ENCODE peak calls at places on chromosome 14, in seven cellular contexts. O is IMR-90, C is H1, X is K562, S is HCT116, J is A549, W is SK-N-SH. Z is an unnamed sample.

GRCh38 chr14:26995301-26995700 is 397.5 kb upstream of the NOVA1 start:
- DNase-seq in O (no peak), C (no peak), X (no peak), S (no peak), J (no peak), W (no peak), Z (no peak)

GRCh38 chr14:79699206-79699605 is 512.1 kb downstream of the DIO2 start:
- DNase-seq in O (no peak), C (no peak), X (no peak), S (no peak), J (no peak), W (no peak), Z (no peak)

GRCh38 chr14:30223385-30223785 is 295.7 kb upstream of the PRKD1 start:
- DNase-seq in O (peak), C (no peak), X (no peak), S (peak), J (peak), W (no peak), Z (peak)

GRCh38 chr14:54738009-54738408 is 164.6 kb downstream of the GCH1 start:
- DNase-seq in O (no peak), C (no peak), X (no peak), S (no peak), J (no peak), W (no peak), Z (no peak)

GRCh38 chr14:75711134-75711795 is 50.2 kb downstream of the TTLL5 start:
- DNase-seq in O (peak), C (no peak), X (peak), S (peak), J (peak), W (peak), Z (peak)

GRCh38 chr14:92579244-92579643 is 65.7 kb downstream of the RIN3 start:
- DNase-seq in O (peak), C (no peak), X (no peak), S (no peak), J (no peak), W (no peak), Z (no peak)

GRCh38 chr14:91388551-91388975 is 29.1 kb downstream of the CCDC88C start:
- DNase-seq in O (peak), C (no peak), X (no peak), S (no peak), J (no peak), W (no peak), Z (no peak)

GRCh38 chr14:37641117-37641516 is 45.7 kb downstream of the TTC6 start:
- DNase-seq in O (no peak), C (no peak), X (no peak), S (no peak), J (no peak), W (no peak), Z (no peak)

GRCh38 chr14:28867571-28867970 is 101.0 kb downstream of the FOXG1 start:
- DNase-seq in O (no peak), C (no peak), X (no peak), S (no peak), J (no peak), W (no peak), Z (no peak)

GRCh38 chr14:58659846-58660245 is 22.1 kb downstream of the DACT1 start:
- DNase-seq in O (no peak), C (no peak), X (no peak), S (no peak), J (no peak), W (no peak), Z (no peak)

GRCh38 chr14:43438056-43438455 is 1069.0 kb downstream of the FSCB start:
- DNase-seq in O (no peak), C (no peak), X (no peak), S (no peak), J (no peak), W (no peak), Z (no peak)

GRCh38 chr14:81516941-81517797 is 16.5 kb downstream of the SEL1L start:
- DNase-seq in O (peak), C (no peak), X (no peak), S (no peak), J (peak), W (no peak), Z (peak)

GRCh38 chr14:54493293-54493692 is 4.5 kb upstream of the GMFB start:
- DNase-seq in O (no peak), C (peak), X (no peak), S (no peak), J (no peak), W (peak), Z (no peak)

GRCh38 chr14:54568821-54569591 is 2.1 kb downstream of the SAMD4A start:
- DNase-seq in O (peak), C (no peak), X (no peak), S (no peak), J (no peak), W (no peak), Z (peak)

GRCh38 chr14:73472182-73473114 is 14.1 kb upstream of the NUMB start:
- DNase-seq in O (peak), C (no peak), X (peak), S (peak), J (peak), W (peak), Z (peak)

GRCh38 chr14:105060751-105061427 is 4.3 kb downstream of the GPR132 start:
- DNase-seq in O (no peak), C (no peak), X (no peak), S (no peak), J (no peak), W (peak), Z (no peak)

GRCh38 chr14:103713304-103714062 is 1.8 kb downstream of the XRCC3 start:
- DNase-seq in O (no peak), C (no peak), X (peak), S (no peak), J (no peak), W (no peak), Z (no peak)

GRCh38 chr14:85519661-85520305 is 10.2 kb upstream of the FLRT2 start:
- DNase-seq in O (no peak), C (no peak), X (no peak), S (no peak), J (no peak), W (no peak), Z (peak)

GRCh38 chr14:96136361-96136760 is 68.3 kb upstream of the BDKRB2 start:
- DNase-seq in O (peak), C (no peak), X (no peak), S (no peak), J (no peak), W (no peak), Z (no peak)

GRCh38 chr14:80428171-80428570 is 216.9 kb upstream of the DIO2 start:
- DNase-seq in O (peak), C (no peak), X (no peak), S (no peak), J (no peak), W (no peak), Z (no peak)

GRCh38 chr14:37994846-37995372 is 212.8 kb upstream of the SSTR1 start:
- DNase-seq in O (no peak), C (peak), X (no peak), S (no peak), J (no peak), W (no peak), Z (no peak)

GRCh38 chr14:81298911-81299310 is 78.2 kb upstream of the GTF2A1 start:
- DNase-seq in O (no peak), C (no peak), X (no peak), S (no peak), J (no peak), W (no peak), Z (no peak)

GRCh38 chr14:60618200-60618599 is 31.1 kb downstream of the SIX1 start:
- DNase-seq in O (no peak), C (no peak), X (no peak), S (no peak), J (no peak), W (no peak), Z (peak)

GRCh38 chr14:64878775-64879634 is 702 bp downstream of the SPTB start:
- DNase-seq in O (no peak), C (no peak), X (peak), S (no peak), J (peak), W (peak), Z (no peak)

GRCh38 chr14:20757963-20758362 is 10.2 kb upstream of the EDDM3B start:
- DNase-seq in O (no peak), C (no peak), X (peak), S (no peak), J (no peak), W (no peak), Z (no peak)

GRCh38 chr14:54658836-54659235 is 91.9 kb downstream of the SAMD4A start:
- DNase-seq in O (no peak), C (no peak), X (no peak), S (no peak), J (no peak), W (no peak), Z (no peak)

GRCh38 chr14:91342243-91342760 is 75.3 kb downstream of the CCDC88C start:
- DNase-seq in O (no peak), C (no peak), X (no peak), S (no peak), J (no peak), W (no peak), Z (no peak)

GRCh38 chr14:28744126-28744525 is 22.5 kb upstream of the FOXG1 start:
- DNase-seq in O (no peak), C (no peak), X (no peak), S (no peak), J (no peak), W (no peak), Z (no peak)

GRCh38 chr14:54177861-54178591 is 218.8 kb upstream of the CDKN3 start:
- DNase-seq in O (peak), C (no peak), X (no peak), S (no peak), J (no peak), W (no peak), Z (no peak)

GRCh38 chr14:64620910-64621309 is 71.1 kb downstream of the PPP1R36 start:
- DNase-seq in O (no peak), C (no peak), X (no peak), S (no peak), J (no peak), W (no peak), Z (no peak)

GRCh38 chr14:66104486-66104885 is 381.7 kb upstream of the CCDC196 start:
- DNase-seq in O (no peak), C (no peak), X (no peak), S (no peak), J (no peak), W (no peak), Z (no peak)

DNA sequence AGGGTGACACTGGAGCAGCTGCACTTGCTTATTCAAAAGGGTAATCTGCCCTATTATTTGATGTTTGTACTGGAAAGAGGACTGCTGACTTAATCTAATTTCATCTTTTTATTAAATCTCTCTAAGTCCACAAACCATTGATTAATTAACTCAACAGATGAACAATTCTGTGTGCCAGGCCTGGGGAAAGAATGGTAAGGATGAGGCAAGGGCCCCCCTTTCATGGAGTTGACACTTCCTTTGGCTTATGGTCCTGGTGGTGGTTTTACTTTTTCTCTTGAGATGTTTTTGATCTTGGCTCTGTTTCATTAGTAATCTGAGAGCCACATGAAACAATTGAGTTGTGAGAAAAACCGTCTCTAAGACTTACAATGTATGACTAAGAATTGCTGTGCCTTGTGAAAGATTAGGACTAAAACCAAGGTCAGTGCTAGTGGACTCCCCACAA is 52.7 kb upstream of the EVL start:
- DNase-seq in O (peak), C (no peak), X (no peak), S (no peak), J (no peak), W (no peak), Z (no peak)
- TF ChIP-seq RAD21 in O (no peak), C (no peak), X (no peak), S (no peak), J (no peak), W (no peak), Z (no peak)

DNA sequence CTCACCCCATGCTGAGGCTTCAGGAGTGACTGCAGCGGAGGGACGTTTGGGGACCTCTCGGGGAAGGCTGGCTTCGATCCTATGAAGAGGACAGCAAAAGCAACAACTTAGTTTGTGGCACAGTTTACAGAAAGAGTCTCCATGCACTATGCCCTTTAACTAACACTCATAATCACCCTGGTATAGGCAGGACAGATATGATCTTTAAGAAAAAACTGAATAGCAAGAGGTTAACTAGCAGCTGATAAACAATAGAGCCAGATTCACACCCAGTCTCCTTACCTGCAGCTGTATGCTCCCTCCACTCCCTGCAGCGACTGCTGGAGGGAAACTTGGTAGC is 27.4 kb downstream of the TMEM63C start:
- DNase-seq in O (no peak), C (no peak), X (no peak), S (no peak), J (no peak), W (no peak), Z (no peak)
- TF ChIP-seq RAD21 in O (no peak), C (no peak), X (no peak), S (no peak), J (no peak), W (no peak), Z (no peak)

GRCh38 chr14:101604228-101604934 is 43.1 kb downstream of the DIO3 start:
- DNase-seq in O (no peak), C (no peak), X (no peak), S (no peak), J (no peak), W (no peak), Z (no peak)

GRCh38 chr14:101601603-101602465 is 40.5 kb downstream of the DIO3 start:
- DNase-seq in O (no peak), C (no peak), X (no peak), S (no peak), J (no peak), W (no peak), Z (no peak)

GRCh38 chr14:101603096-101603495 is 41.8 kb downstream of the DIO3 start:
- DNase-seq in O (no peak), C (no peak), X (no peak), S (no peak), J (no peak), W (no peak), Z (no peak)

GRCh38 chr14:101602466-101602840 is 41.2 kb downstream of the DIO3 start:
- DNase-seq in O (no peak), C (no peak), X (no peak), S (no peak), J (no peak), W (no peak), Z (no peak)

DNA sequence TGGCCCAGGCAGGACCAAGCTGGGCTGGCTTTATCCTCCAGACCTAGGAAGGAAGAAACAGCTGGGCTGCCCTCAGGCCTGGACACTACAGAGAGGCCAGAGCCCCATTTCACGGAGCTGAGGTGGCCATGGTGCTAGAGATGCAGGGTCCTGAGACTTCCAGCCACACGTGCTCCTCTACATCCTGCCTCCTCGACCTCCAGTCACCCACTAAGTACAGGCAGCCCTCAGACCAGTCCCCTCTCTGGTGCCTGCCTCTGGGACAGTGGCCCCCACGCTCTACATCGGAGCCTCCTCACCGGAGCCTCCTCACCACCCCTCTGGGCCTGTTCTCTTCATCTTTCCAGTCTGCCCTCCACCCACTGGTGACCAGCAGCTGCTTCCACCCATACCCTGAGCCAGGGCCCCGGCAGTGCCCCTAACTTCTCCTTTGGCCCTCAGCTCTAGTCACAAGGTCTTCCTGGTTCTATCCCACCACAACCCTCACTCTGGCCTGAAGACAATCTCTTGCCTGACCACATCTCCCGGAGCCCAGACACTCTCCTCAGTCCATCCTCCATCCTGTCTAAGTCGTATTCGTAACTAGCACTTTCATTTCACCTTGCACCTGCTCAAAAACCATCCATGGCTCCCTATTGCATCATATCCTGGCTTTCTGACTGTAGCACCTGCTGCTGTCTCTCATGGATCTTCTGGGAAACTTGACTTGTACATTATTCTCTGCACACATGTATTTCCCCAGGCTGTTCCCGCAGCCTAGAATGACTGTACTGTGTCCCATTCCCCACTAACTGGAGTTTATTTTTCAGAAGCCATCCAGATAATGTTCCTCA is 43.9 kb downstream of the DIO3 start:
- DNase-seq in O (no peak), C (no peak), X (no peak), S (no peak), J (no peak), W (no peak), Z (no peak)
- TF ChIP-seq RAD21 in O (no peak), C (no peak), X (no peak), S (no peak), J (no peak), W (no peak), Z (no peak)

GRCh38 chr14:52271538-52271937 is 4.0 kb downstream of the PTGDR start:
- DNase-seq in O (no peak), C (no peak), X (no peak), S (no peak), J (no peak), W (no peak), Z (no peak)

GRCh38 chr14:52268191-52269061 is 928 bp downstream of the PTGDR start:
- DNase-seq in O (peak), C (no peak), X (no peak), S (no peak), J (no peak), W (peak), Z (no peak)

GRCh38 chr14:52269100-52269499 is 1.6 kb downstream of the PTGDR start:
- DNase-seq in O (no peak), C (no peak), X (no peak), S (no peak), J (no peak), W (no peak), Z (no peak)

GRCh38 chr14:52275372-52275771 is 7.9 kb downstream of the PTGDR start:
- DNase-seq in O (no peak), C (no peak), X (no peak), S (no peak), J (no peak), W (no peak), Z (no peak)

GRCh38 chr14:52272375-52272774 is 4.9 kb downstream of the PTGDR start:
- DNase-seq in O (peak), C (no peak), X (peak), S (peak), J (peak), W (no peak), Z (no peak)
- TF ChIP-seq RAD21 in O (peak), C (peak), X (no peak), S (peak), J (peak), W (peak), Z (no peak)

DNA sequence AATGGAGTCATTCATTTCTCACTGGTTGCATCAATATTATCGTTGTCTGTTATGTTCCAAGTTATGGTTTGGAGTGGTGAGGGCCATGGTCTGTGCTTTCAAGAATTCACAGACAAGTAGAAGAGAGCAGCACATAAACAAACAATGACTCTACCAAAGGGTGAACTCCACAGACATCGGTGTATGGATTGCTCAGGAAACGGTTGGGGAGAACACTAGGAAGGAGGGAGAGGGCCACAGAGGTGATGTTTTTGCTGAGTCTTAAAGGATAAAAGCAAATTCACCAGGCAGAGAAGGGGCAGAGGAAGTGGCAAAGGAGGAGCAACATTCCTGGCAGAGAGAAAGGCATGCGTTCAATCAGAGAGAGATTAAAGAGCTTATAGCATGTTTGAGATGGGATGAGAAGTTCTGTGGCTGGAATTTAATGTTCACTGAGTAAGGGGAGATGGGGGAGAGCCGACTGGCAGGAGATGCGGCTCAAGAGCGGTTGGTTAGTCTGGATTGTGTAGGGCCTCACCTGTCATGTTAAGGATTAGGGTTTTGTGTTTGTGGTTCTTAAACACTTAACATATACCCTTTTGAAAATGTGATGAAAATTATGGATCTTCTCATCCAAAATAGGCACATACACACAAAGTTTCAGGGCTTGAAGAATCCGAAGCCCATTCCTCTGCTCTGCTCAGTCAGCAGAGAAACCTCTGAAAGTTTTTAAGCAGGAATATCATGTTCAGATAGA is 42.3 kb upstream of the FRMD6 start:
- DNase-seq in O (peak), C (no peak), X (no peak), S (no peak), J (no peak), W (no peak), Z (no peak)
- TF ChIP-seq RAD21 in O (no peak), C (no peak), X (no peak), S (no peak), J (no peak), W (no peak), Z (no peak)

GRCh38 chr14:100902295-100902694 is 1.2 kb downstream of the RTL1 start:
- DNase-seq in O (no peak), C (no peak), X (peak), S (peak), J (peak), W (peak), Z (peak)
- TF ChIP-seq RAD21 in O (peak), C (peak), X (no peak), S (peak), J (peak), W (peak), Z (peak)